ENCODE peak calls at places on chromosomes 11 and 22, in eight cellular contexts. O, X, M, A, Z, V, S and F are unnamed samples.

GRCh38 chr22:41286639-41287091 is 678 bp upstream of the RANGAP1 start:
- DNase-seq in Z (peak; percentile 74), X (no peak), O (no peak), S (no peak), M (peak; percentile 45), A (no peak), V (peak; percentile 23), F (peak; percentile 69)

GRCh38 chr22:26476705-26477340 is 6.8 kb downstream of the HPS4 start:
- DNase-seq in Z (no peak), M (peak; percentile 80), V (no peak), O (no peak), X (no peak), S (no peak), A (no peak), F (peak; percentile 61)

GRCh38 chr11:112292785-112293407 is 32.2 kb upstream of the PLET1 start:
- DNase-seq in S (no peak), Z (no peak), A (peak; percentile 58), X (peak; percentile 73), V (peak; percentile 4), O (peak; percentile 36), M (peak; percentile 89), F (peak; percentile 68)

GRCh38 chr11:9385288-9385902 is 943 bp downstream of the IPO7 start:
- DNase-seq in V (peak; percentile 53), A (no peak), M (no peak), S (no peak), Z (peak; percentile 43), O (no peak), X (no peak), F (peak; percentile 80)

GRCh38 chr22:36156515-36157419 is 3.8 kb downstream of the APOL3 start:
- DNase-seq in Z (peak; percentile 72), X (peak; percentile 93), A (peak; percentile 80), O (peak; percentile 95), S (peak; percentile 29), M (peak; percentile 94), V (no peak), F (no peak)

GRCh38 chr22:41876675-41877074 is 38.2 kb downstream of the SHISA8 start:
- DNase-seq in Z (no peak), X (no peak), V (no peak), A (no peak), M (no peak), O (no peak), S (no peak), F (no peak)

GRCh38 chr11:117591316-117592039 is 205.5 kb downstream of the DSCAML1 start:
- DNase-seq in M (no peak), S (no peak), A (no peak), Z (no peak), X (no peak), V (no peak), O (no peak), F (no peak)

GRCh38 chr11:118170892-118171273 is 5.6 kb downstream of the SCN2B start:
- DNase-seq in V (no peak), M (no peak), X (no peak), O (no peak), S (no peak), Z (no peak), A (no peak), F (no peak)

GRCh38 chr11:133238455-133238854 is 293.8 kb downstream of the OPCML start:
- DNase-seq in Z (no peak), O (no peak), X (no peak), M (no peak), A (no peak), S (no peak), V (no peak), F (no peak)

GRCh38 chr22:39303892-39304671 is 15.3 kb downstream of the RPL3 start:
- DNase-seq in S (no peak), V (no peak), A (no peak), M (no peak), X (no peak), O (no peak), Z (no peak), F (no peak)

GRCh38 chr11:75524576-75525432 is 937 bp downstream of the GDPD5 start:
- DNase-seq in A (no peak), X (no peak), V (peak; percentile 46), M (no peak), Z (no peak), O (no peak), S (peak; percentile 71), F (peak; percentile 56)

GRCh38 chr22:37230673-37231405 is 13.2 kb downstream of the RAC2 start:
- DNase-seq in M (no peak), O (no peak), X (no peak), S (no peak), Z (peak; percentile 84), A (no peak), V (no peak), F (no peak)

DNA sequence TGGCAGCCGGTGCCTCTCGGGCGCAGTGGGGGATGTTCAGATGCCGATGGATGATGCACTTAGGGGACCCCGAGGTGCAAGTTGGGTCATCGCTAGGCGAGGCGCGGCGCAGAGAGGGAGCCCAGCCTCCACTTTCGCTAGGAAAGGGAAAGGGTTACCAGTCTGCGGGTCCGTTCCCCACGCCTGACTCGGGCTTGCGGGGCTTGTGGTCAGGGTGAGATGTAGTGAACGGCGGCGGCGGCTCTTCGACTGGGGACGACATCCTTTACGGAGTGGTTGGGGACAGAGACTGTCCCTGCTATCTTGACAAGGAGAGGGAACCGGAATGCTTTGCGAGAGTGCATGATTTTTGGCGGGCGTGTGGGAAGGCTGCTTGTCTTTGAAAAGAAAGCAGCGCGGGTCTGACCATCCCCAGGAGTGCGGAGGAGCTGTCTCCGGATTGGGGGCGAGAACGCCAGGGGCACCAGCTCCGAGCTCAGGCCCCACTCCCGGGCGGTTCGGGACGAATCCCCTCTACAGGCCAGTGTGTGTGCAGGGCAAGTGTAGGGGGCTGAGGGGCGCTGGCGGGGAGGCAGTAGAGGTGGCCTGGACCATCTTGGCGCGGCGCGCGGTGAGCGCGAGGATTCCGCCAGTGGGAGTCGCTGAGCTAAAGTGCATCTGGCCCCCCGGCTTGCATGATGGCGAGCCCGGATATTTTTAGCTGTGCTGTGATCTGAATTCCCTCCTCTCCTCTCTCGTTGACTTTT is 1.1 kb downstream of the FAT3 start:
- DNase-seq in M (no peak), V (no peak), Z (no peak), A (no peak), S (peak; percentile 77), X (no peak), O (no peak), F (no peak)
- H3K4me3 ChIP-seq in M (peak overlapping the region; percentile 34), V (no peak overlapping the region), Z (no peak overlapping the region), A (peak overlapping the region; percentile 85), S (peak overlapping the region; percentile 63), X (peak overlapping the region; percentile 34), O (peak overlapping the region; percentile 29), F (no peak overlapping the region)

GRCh38 chr11:64450168-64450560 is 91.2 kb downstream of the RPS6KA4 start:
- DNase-seq in S (no peak), X (no peak), Z (no peak), O (no peak), A (no peak), M (no peak), V (no peak), F (no peak)

GRCh38 chr11:64451856-64452255 is 92.9 kb downstream of the RPS6KA4 start:
- DNase-seq in X (no peak), S (no peak), O (no peak), V (no peak), M (no peak), Z (no peak), A (no peak), F (no peak)

GRCh38 chr11:64447717-64448598 is 89.0 kb downstream of the RPS6KA4 start:
- DNase-seq in M (peak; percentile 7), O (no peak), A (no peak), V (no peak), S (no peak), Z (peak; percentile 42), X (no peak), F (peak; percentile 84)

GRCh38 chr11:64449381-64450167 is 90.6 kb downstream of the RPS6KA4 start:
- DNase-seq in Z (peak; percentile 76), O (peak; percentile 35), A (no peak), M (peak; percentile 56), S (peak; percentile 89), V (peak; percentile 80), X (no peak), F (peak; percentile 77)

DNA sequence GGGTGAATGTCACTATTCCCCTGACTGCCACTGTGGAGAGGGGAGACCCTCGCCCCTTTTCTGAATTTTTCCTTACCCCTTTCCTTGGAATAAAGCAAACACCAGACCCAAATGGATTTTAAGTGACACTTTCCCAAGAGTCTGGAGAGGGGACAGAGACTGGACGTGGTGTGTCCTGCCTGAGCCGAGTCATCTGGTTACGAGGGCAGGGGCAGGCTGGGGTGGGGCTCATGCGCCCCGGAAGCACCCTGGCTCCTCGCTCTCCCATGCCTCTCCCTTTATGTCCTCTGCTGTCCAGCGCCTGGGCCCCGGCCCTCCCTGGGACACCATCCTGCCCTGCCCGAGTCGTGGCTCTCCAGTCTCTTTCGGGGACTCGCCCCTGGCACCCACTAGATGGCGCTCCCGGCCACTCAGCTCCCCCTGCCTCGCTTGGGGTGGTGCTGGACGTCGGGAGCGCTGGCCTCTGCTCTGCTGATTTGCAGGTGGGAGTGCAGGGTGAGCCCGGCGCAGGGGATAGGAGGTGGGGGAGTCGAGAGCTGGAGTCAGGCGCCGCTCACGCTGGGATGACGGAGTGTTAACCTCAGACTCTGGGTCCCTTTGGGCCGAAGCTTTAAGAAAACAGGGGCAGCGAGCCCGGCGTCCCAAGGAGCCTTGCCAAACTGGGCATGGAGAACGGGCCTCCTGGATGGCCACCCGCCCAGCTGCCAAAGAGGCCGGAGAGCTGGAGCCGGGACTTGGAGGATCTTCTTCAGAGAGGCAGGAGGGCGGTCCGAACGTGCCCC is 89.8 kb downstream of the RPS6KA4 start:
- DNase-seq in V (peak; percentile 67), M (peak; percentile 61), X (peak; percentile 79), S (peak; percentile 94), Z (peak; percentile 68), A (peak; percentile 47), O (peak; percentile 81), F (peak; percentile 89)
- H3K4me3 ChIP-seq in V (peak overlapping the region; percentile 11), M (no peak overlapping the region), X (peak overlapping the region; percentile 21), S (peak overlapping the region; percentile 38), Z (peak overlapping the region; percentile 11), A (peak overlapping the region; percentile 70), O (peak overlapping the region; percentile 27), F (peak overlapping the region; percentile 35)

GRCh38 chr11:2444301-2445106 is at the start of the genes KCNQ1 and TRPM5:
- DNase-seq in A (no peak), M (no peak), S (peak; percentile 89), V (peak; percentile 49), Z (peak; percentile 28), O (no peak), X (no peak), F (no peak)
- H3K4me3 ChIP-seq in A (peak within 1 kb of the TSS; percentile 64), M (no peak within 1 kb of the TSS), S (peak within 1 kb of the TSS; percentile 43), V (peak within 1 kb of the TSS; percentile 29), Z (no peak within 1 kb of the TSS), O (no peak within 1 kb of the TSS), X (peak within 1 kb of the TSS; percentile 40), F (peak within 1 kb of the TSS; percentile 30)

DNA sequence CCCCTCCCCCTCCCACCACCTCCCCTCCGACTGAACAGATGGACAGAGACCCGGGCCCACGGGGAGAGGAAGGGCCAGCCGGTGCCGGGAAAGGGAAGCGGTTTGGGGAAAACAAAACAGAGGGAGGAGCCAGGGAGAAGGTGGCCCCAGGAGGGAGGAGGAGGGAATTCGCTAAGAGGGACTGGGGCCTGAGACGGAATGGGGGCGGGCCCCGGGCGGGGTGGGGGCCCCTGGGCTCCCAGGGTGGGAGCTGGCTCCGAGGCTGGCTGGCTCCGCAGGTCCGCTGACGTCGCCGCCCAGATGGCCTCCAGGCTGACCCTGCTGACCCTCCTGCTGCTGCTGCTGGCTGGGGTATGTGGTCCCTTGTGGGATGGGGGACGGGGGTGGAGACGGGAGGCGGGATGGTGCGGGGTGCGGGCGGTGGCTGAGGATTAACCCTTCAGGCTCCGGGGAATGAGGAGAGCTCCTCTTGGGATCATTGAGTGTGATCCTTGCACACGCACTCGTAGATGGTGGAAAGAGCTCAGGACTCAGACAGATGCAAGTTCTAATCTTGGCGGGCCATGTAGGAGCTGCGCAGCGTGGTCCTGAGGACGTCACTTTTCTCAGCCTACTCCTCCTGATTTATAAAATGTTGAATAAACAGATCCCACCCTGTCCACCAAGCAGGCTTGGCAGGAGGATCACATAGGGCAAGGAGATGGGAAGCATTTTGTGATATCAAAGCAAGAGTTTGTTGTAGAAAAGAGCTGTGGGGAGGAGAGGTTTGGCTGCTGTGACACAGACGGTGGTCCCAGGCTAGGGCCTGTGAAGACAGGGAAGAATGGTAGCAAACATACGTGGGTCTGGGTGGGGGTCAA is 716 bp downstream of the SERPING1 start:
- DNase-seq in O (peak; percentile 91), X (peak; percentile 83), V (no peak), S (peak; percentile 98), M (peak; percentile 76), A (peak; percentile 25), Z (no peak), F (no peak)
- H3K4me3 ChIP-seq in O (peak overlapping the region; percentile 84), X (peak overlapping the region; percentile 54), V (peak overlapping the region; percentile 14), S (peak overlapping the region; percentile 56), M (peak overlapping the region; percentile 68), A (peak overlapping the region; percentile 88), Z (no peak overlapping the region), F (peak overlapping the region; percentile 9)